ENCODE peak calls at places on chromosomes 6 and 20, in eight cellular contexts. One of them, this sample, is unnamed.

GRCh38 chr6:11093065-11093590 is 506 bp upstream of the SMIM13 start:
- DNase-seq in kidney epithelial cell: no peak
- DNase-seq in NCI-H1694: no peak
- DNase-seq in activated CD8-positive, alpha-beta T cell treated with anti-CD3 and anti-CD28 coated beads, Interleukin-2, amount 10 ng/mL, durations not matched to agents 7 days and 5 days: peak
- DNase-seq in NCI-H345: no peak
- DNase-seq in fibroblast of the conjunctiva: peak
- DNase-seq in ureter: no peak
- DNase-seq in activated CD4-positive, alpha-beta T cell treated with anti-CD3 and anti-CD28 coated beads for 1 hour: no peak
- DNase-seq in this sample: no peak

GRCh38 chr20:4090756-4091331 is 75.5 kb upstream of the RNF24 start:
- DNase-seq in kidney epithelial cell: no peak
- DNase-seq in NCI-H1694: no peak
- DNase-seq in activated CD8-positive, alpha-beta T cell treated with anti-CD3 and anti-CD28 coated beads, Interleukin-2, amount 10 ng/mL, durations not matched to agents 7 days and 5 days: no peak
- DNase-seq in NCI-H345: no peak
- DNase-seq in fibroblast of the conjunctiva: no peak
- DNase-seq in ureter: no peak
- DNase-seq in activated CD4-positive, alpha-beta T cell treated with anti-CD3 and anti-CD28 coated beads for 1 hour: no peak
- DNase-seq in this sample: peak

GRCh38 chr20:53555081-53555480 is 38.6 kb downstream of the ZNF217 start:
- DNase-seq in kidney epithelial cell: no peak
- DNase-seq in NCI-H1694: no peak
- DNase-seq in activated CD8-positive, alpha-beta T cell treated with anti-CD3 and anti-CD28 coated beads, Interleukin-2, amount 10 ng/mL, durations not matched to agents 7 days and 5 days: no peak
- DNase-seq in NCI-H345: no peak
- DNase-seq in fibroblast of the conjunctiva: no peak
- DNase-seq in ureter: no peak
- DNase-seq in activated CD4-positive, alpha-beta T cell treated with anti-CD3 and anti-CD28 coated beads for 1 hour: no peak
- DNase-seq in this sample: no peak

GRCh38 chr6:135346747-135347146 is 150.8 kb downstream of the AHI1 start:
- DNase-seq in kidney epithelial cell: no peak
- DNase-seq in NCI-H1694: no peak
- DNase-seq in activated CD8-positive, alpha-beta T cell treated with anti-CD3 and anti-CD28 coated beads, Interleukin-2, amount 10 ng/mL, durations not matched to agents 7 days and 5 days: no peak
- DNase-seq in NCI-H345: no peak
- DNase-seq in fibroblast of the conjunctiva: no peak
- DNase-seq in ureter: no peak
- DNase-seq in activated CD4-positive, alpha-beta T cell treated with anti-CD3 and anti-CD28 coated beads for 1 hour: no peak
- DNase-seq in this sample: no peak

GRCh38 chr6:98880486-98880885 is 46.1 kb downstream of the POU3F2 start:
- DNase-seq in kidney epithelial cell: no peak
- DNase-seq in NCI-H1694: no peak
- DNase-seq in activated CD8-positive, alpha-beta T cell treated with anti-CD3 and anti-CD28 coated beads, Interleukin-2, amount 10 ng/mL, durations not matched to agents 7 days and 5 days: peak
- DNase-seq in NCI-H345: no peak
- DNase-seq in fibroblast of the conjunctiva: no peak
- DNase-seq in ureter: no peak
- DNase-seq in activated CD4-positive, alpha-beta T cell treated with anti-CD3 and anti-CD28 coated beads for 1 hour: no peak
- DNase-seq in this sample: no peak

GRCh38 chr20:4325548-4326187 is 310.3 kb upstream of the RNF24 start:
- DNase-seq in kidney epithelial cell: no peak
- DNase-seq in NCI-H1694: no peak
- DNase-seq in activated CD8-positive, alpha-beta T cell treated with anti-CD3 and anti-CD28 coated beads, Interleukin-2, amount 10 ng/mL, durations not matched to agents 7 days and 5 days: no peak
- DNase-seq in NCI-H345: no peak
- DNase-seq in fibroblast of the conjunctiva: no peak
- DNase-seq in ureter: no peak
- DNase-seq in activated CD4-positive, alpha-beta T cell treated with anti-CD3 and anti-CD28 coated beads for 1 hour: no peak
- DNase-seq in this sample: no peak

GRCh38 chr6:118146584-118146983 is 239.5 kb downstream of the SLC35F1 start:
- DNase-seq in kidney epithelial cell: no peak
- DNase-seq in NCI-H1694: no peak
- DNase-seq in activated CD8-positive, alpha-beta T cell treated with anti-CD3 and anti-CD28 coated beads, Interleukin-2, amount 10 ng/mL, durations not matched to agents 7 days and 5 days: no peak
- DNase-seq in NCI-H345: no peak
- DNase-seq in fibroblast of the conjunctiva: no peak
- DNase-seq in ureter: no peak
- DNase-seq in activated CD4-positive, alpha-beta T cell treated with anti-CD3 and anti-CD28 coated beads for 1 hour: no peak
- DNase-seq in this sample: no peak

GRCh38 chr20:826695-827323 is 6.7 kb upstream of the FAM110A start:
- DNase-seq in kidney epithelial cell: no peak
- DNase-seq in NCI-H1694: no peak
- DNase-seq in activated CD8-positive, alpha-beta T cell treated with anti-CD3 and anti-CD28 coated beads, Interleukin-2, amount 10 ng/mL, durations not matched to agents 7 days and 5 days: no peak
- DNase-seq in NCI-H345: no peak
- DNase-seq in fibroblast of the conjunctiva: no peak
- DNase-seq in ureter: peak
- DNase-seq in activated CD4-positive, alpha-beta T cell treated with anti-CD3 and anti-CD28 coated beads for 1 hour: no peak
- DNase-seq in this sample: peak

GRCh38 chr6:69948479-69949114 is 82.2 kb downstream of the COL19A1 start:
- DNase-seq in kidney epithelial cell: no peak
- DNase-seq in NCI-H1694: no peak
- DNase-seq in activated CD8-positive, alpha-beta T cell treated with anti-CD3 and anti-CD28 coated beads, Interleukin-2, amount 10 ng/mL, durations not matched to agents 7 days and 5 days: no peak
- DNase-seq in NCI-H345: no peak
- DNase-seq in fibroblast of the conjunctiva: no peak
- DNase-seq in ureter: no peak
- DNase-seq in activated CD4-positive, alpha-beta T cell treated with anti-CD3 and anti-CD28 coated beads for 1 hour: no peak
- DNase-seq in this sample: no peak

GRCh38 chr20:59141818-59142581 is 21.6 kb upstream of the ZNF831 start:
- DNase-seq in kidney epithelial cell: no peak
- DNase-seq in NCI-H1694: no peak
- DNase-seq in activated CD8-positive, alpha-beta T cell treated with anti-CD3 and anti-CD28 coated beads, Interleukin-2, amount 10 ng/mL, durations not matched to agents 7 days and 5 days: peak
- DNase-seq in NCI-H345: no peak
- DNase-seq in fibroblast of the conjunctiva: no peak
- DNase-seq in ureter: no peak
- DNase-seq in activated CD4-positive, alpha-beta T cell treated with anti-CD3 and anti-CD28 coated beads for 1 hour: no peak
- DNase-seq in this sample: no peak

GRCh38 chr20:21436186-21436585 is 38.9 kb upstream of the NKX2-4 start:
- DNase-seq in kidney epithelial cell: peak
- DNase-seq in NCI-H1694: no peak
- DNase-seq in activated CD8-positive, alpha-beta T cell treated with anti-CD3 and anti-CD28 coated beads, Interleukin-2, amount 10 ng/mL, durations not matched to agents 7 days and 5 days: no peak
- DNase-seq in NCI-H345: no peak
- DNase-seq in fibroblast of the conjunctiva: peak
- DNase-seq in ureter: no peak
- DNase-seq in activated CD4-positive, alpha-beta T cell treated with anti-CD3 and anti-CD28 coated beads for 1 hour: no peak
- DNase-seq in this sample: no peak

GRCh38 chr6:92122746-92123145 is 1296.6 kb downstream of the EPHA7 start:
- DNase-seq in kidney epithelial cell: no peak
- DNase-seq in NCI-H1694: peak
- DNase-seq in activated CD8-positive, alpha-beta T cell treated with anti-CD3 and anti-CD28 coated beads, Interleukin-2, amount 10 ng/mL, durations not matched to agents 7 days and 5 days: no peak
- DNase-seq in NCI-H345: peak
- DNase-seq in fibroblast of the conjunctiva: no peak
- DNase-seq in ureter: no peak
- DNase-seq in activated CD4-positive, alpha-beta T cell treated with anti-CD3 and anti-CD28 coated beads for 1 hour: no peak
- DNase-seq in this sample: no peak

GRCh38 chr6:97136644-97137358 is 146.2 kb downstream of the MMS22L start:
- DNase-seq in kidney epithelial cell: no peak
- DNase-seq in NCI-H1694: no peak
- DNase-seq in activated CD8-positive, alpha-beta T cell treated with anti-CD3 and anti-CD28 coated beads, Interleukin-2, amount 10 ng/mL, durations not matched to agents 7 days and 5 days: no peak
- DNase-seq in NCI-H345: no peak
- DNase-seq in fibroblast of the conjunctiva: no peak
- DNase-seq in ureter: no peak
- DNase-seq in activated CD4-positive, alpha-beta T cell treated with anti-CD3 and anti-CD28 coated beads for 1 hour: no peak
- DNase-seq in this sample: no peak

GRCh38 chr6:159788276-159788675 is 1.1 kb downstream of the TCP1 start:
- DNase-seq in kidney epithelial cell: no peak
- DNase-seq in NCI-H1694: no peak
- DNase-seq in activated CD8-positive, alpha-beta T cell treated with anti-CD3 and anti-CD28 coated beads, Interleukin-2, amount 10 ng/mL, durations not matched to agents 7 days and 5 days: peak
- DNase-seq in NCI-H345: no peak
- DNase-seq in fibroblast of the conjunctiva: no peak
- DNase-seq in ureter: no peak
- DNase-seq in activated CD4-positive, alpha-beta T cell treated with anti-CD3 and anti-CD28 coated beads for 1 hour: no peak
- DNase-seq in this sample: no peak

GRCh38 chr6:70884074-70884983 is 72.5 kb downstream of the B3GAT2 start:
- DNase-seq in kidney epithelial cell: no peak
- DNase-seq in NCI-H1694: peak
- DNase-seq in activated CD8-positive, alpha-beta T cell treated with anti-CD3 and anti-CD28 coated beads, Interleukin-2, amount 10 ng/mL, durations not matched to agents 7 days and 5 days: peak
- DNase-seq in NCI-H345: peak
- DNase-seq in fibroblast of the conjunctiva: peak
- DNase-seq in ureter: peak
- DNase-seq in activated CD4-positive, alpha-beta T cell treated with anti-CD3 and anti-CD28 coated beads for 1 hour: peak
- DNase-seq in this sample: no peak

GRCh38 chr6:39387785-39388184 is 65.3 kb upstream of the KCNK16 start:
- DNase-seq in kidney epithelial cell: no peak
- DNase-seq in NCI-H1694: no peak
- DNase-seq in activated CD8-positive, alpha-beta T cell treated with anti-CD3 and anti-CD28 coated beads, Interleukin-2, amount 10 ng/mL, durations not matched to agents 7 days and 5 days: no peak
- DNase-seq in NCI-H345: no peak
- DNase-seq in fibroblast of the conjunctiva: no peak
- DNase-seq in ureter: no peak
- DNase-seq in activated CD4-positive, alpha-beta T cell treated with anti-CD3 and anti-CD28 coated beads for 1 hour: no peak
- DNase-seq in this sample: no peak

GRCh38 chr6:109024368-109024767 is 70.3 kb downstream of the SESN1 start:
- DNase-seq in kidney epithelial cell: no peak
- DNase-seq in NCI-H1694: no peak
- DNase-seq in activated CD8-positive, alpha-beta T cell treated with anti-CD3 and anti-CD28 coated beads, Interleukin-2, amount 10 ng/mL, durations not matched to agents 7 days and 5 days: no peak
- DNase-seq in NCI-H345: no peak
- DNase-seq in fibroblast of the conjunctiva: no peak
- DNase-seq in ureter: no peak
- DNase-seq in activated CD4-positive, alpha-beta T cell treated with anti-CD3 and anti-CD28 coated beads for 1 hour: no peak
- DNase-seq in this sample: no peak

GRCh38 chr20:35320396-35321126 is 28.3 kb upstream of the FAM83C start:
- DNase-seq in kidney epithelial cell: peak
- DNase-seq in NCI-H1694: no peak
- DNase-seq in activated CD8-positive, alpha-beta T cell treated with anti-CD3 and anti-CD28 coated beads, Interleukin-2, amount 10 ng/mL, durations not matched to agents 7 days and 5 days: no peak
- DNase-seq in NCI-H345: no peak
- DNase-seq in fibroblast of the conjunctiva: no peak
- DNase-seq in ureter: no peak
- DNase-seq in activated CD4-positive, alpha-beta T cell treated with anti-CD3 and anti-CD28 coated beads for 1 hour: no peak
- DNase-seq in this sample: no peak

GRCh38 chr20:3165473-3166337 is 6.0 kb upstream of the FASTKD5 start:
- DNase-seq in kidney epithelial cell: no peak
- DNase-seq in NCI-H1694: no peak
- DNase-seq in activated CD8-positive, alpha-beta T cell treated with anti-CD3 and anti-CD28 coated beads, Interleukin-2, amount 10 ng/mL, durations not matched to agents 7 days and 5 days: no peak
- DNase-seq in NCI-H345: peak
- DNase-seq in fibroblast of the conjunctiva: no peak
- DNase-seq in ureter: peak
- DNase-seq in activated CD4-positive, alpha-beta T cell treated with anti-CD3 and anti-CD28 coated beads for 1 hour: no peak
- DNase-seq in this sample: no peak

GRCh38 chr6:112233864-112234263 is 20.5 kb downstream of the LAMA4 start:
- DNase-seq in kidney epithelial cell: no peak
- DNase-seq in NCI-H1694: no peak
- DNase-seq in activated CD8-positive, alpha-beta T cell treated with anti-CD3 and anti-CD28 coated beads, Interleukin-2, amount 10 ng/mL, durations not matched to agents 7 days and 5 days: no peak
- DNase-seq in NCI-H345: no peak
- DNase-seq in fibroblast of the conjunctiva: peak
- DNase-seq in ureter: no peak
- DNase-seq in activated CD4-positive, alpha-beta T cell treated with anti-CD3 and anti-CD28 coated beads for 1 hour: no peak
- DNase-seq in this sample: no peak

GRCh38 chr6:40378071-40378724 is 209.0 kb downstream of the LRFN2 start:
- DNase-seq in kidney epithelial cell: no peak
- DNase-seq in NCI-H1694: no peak
- DNase-seq in activated CD8-positive, alpha-beta T cell treated with anti-CD3 and anti-CD28 coated beads, Interleukin-2, amount 10 ng/mL, durations not matched to agents 7 days and 5 days: peak
- DNase-seq in NCI-H345: no peak
- DNase-seq in fibroblast of the conjunctiva: no peak
- DNase-seq in ureter: peak
- DNase-seq in activated CD4-positive, alpha-beta T cell treated with anti-CD3 and anti-CD28 coated beads for 1 hour: no peak
- DNase-seq in this sample: no peak

GRCh38 chr6:161422710-161423109 is 148.8 kb upstream of the AGPAT4 start:
- DNase-seq in kidney epithelial cell: no peak
- DNase-seq in NCI-H1694: no peak
- DNase-seq in activated CD8-positive, alpha-beta T cell treated with anti-CD3 and anti-CD28 coated beads, Interleukin-2, amount 10 ng/mL, durations not matched to agents 7 days and 5 days: no peak
- DNase-seq in NCI-H345: no peak
- DNase-seq in fibroblast of the conjunctiva: no peak
- DNase-seq in ureter: no peak
- DNase-seq in activated CD4-positive, alpha-beta T cell treated with anti-CD3 and anti-CD28 coated beads for 1 hour: no peak
- DNase-seq in this sample: no peak

GRCh38 chr6:8859501-8859900 is 424.2 kb upstream of the SLC35B3 start:
- DNase-seq in kidney epithelial cell: no peak
- DNase-seq in NCI-H1694: no peak
- DNase-seq in activated CD8-positive, alpha-beta T cell treated with anti-CD3 and anti-CD28 coated beads, Interleukin-2, amount 10 ng/mL, durations not matched to agents 7 days and 5 days: no peak
- DNase-seq in NCI-H345: no peak
- DNase-seq in fibroblast of the conjunctiva: no peak
- DNase-seq in ureter: no peak
- DNase-seq in activated CD4-positive, alpha-beta T cell treated with anti-CD3 and anti-CD28 coated beads for 1 hour: no peak
- DNase-seq in this sample: no peak

GRCh38 chr20:3797592-3798404 is 1.7 kb downstream of the CDC25B start:
- DNase-seq in kidney epithelial cell: no peak
- DNase-seq in NCI-H1694: no peak
- DNase-seq in activated CD8-positive, alpha-beta T cell treated with anti-CD3 and anti-CD28 coated beads, Interleukin-2, amount 10 ng/mL, durations not matched to agents 7 days and 5 days: peak
- DNase-seq in NCI-H345: no peak
- DNase-seq in fibroblast of the conjunctiva: no peak
- DNase-seq in ureter: peak
- DNase-seq in activated CD4-positive, alpha-beta T cell treated with anti-CD3 and anti-CD28 coated beads for 1 hour: no peak
- DNase-seq in this sample: no peak

GRCh38 chr6:130933712-130934200 is 106.5 kb downstream of the SMLR1 start:
- DNase-seq in kidney epithelial cell: no peak
- DNase-seq in NCI-H1694: no peak
- DNase-seq in activated CD8-positive, alpha-beta T cell treated with anti-CD3 and anti-CD28 coated beads, Interleukin-2, amount 10 ng/mL, durations not matched to agents 7 days and 5 days: no peak
- DNase-seq in NCI-H345: no peak
- DNase-seq in fibroblast of the conjunctiva: no peak
- DNase-seq in ureter: peak
- DNase-seq in activated CD4-positive, alpha-beta T cell treated with anti-CD3 and anti-CD28 coated beads for 1 hour: no peak
- DNase-seq in this sample: no peak

GRCh38 chr20:61280217-61280980 is 28.3 kb downstream of the CDH4 start:
- DNase-seq in kidney epithelial cell: no peak
- DNase-seq in NCI-H1694: no peak
- DNase-seq in activated CD8-positive, alpha-beta T cell treated with anti-CD3 and anti-CD28 coated beads, Interleukin-2, amount 10 ng/mL, durations not matched to agents 7 days and 5 days: no peak
- DNase-seq in NCI-H345: no peak
- DNase-seq in fibroblast of the conjunctiva: no peak
- DNase-seq in ureter: no peak
- DNase-seq in activated CD4-positive, alpha-beta T cell treated with anti-CD3 and anti-CD28 coated beads for 1 hour: no peak
- DNase-seq in this sample: no peak

GRCh38 chr6:16572943-16573342 is 188.3 kb downstream of the ATXN1 start:
- DNase-seq in kidney epithelial cell: no peak
- DNase-seq in NCI-H1694: no peak
- DNase-seq in activated CD8-positive, alpha-beta T cell treated with anti-CD3 and anti-CD28 coated beads, Interleukin-2, amount 10 ng/mL, durations not matched to agents 7 days and 5 days: no peak
- DNase-seq in NCI-H345: no peak
- DNase-seq in fibroblast of the conjunctiva: no peak
- DNase-seq in ureter: no peak
- DNase-seq in activated CD4-positive, alpha-beta T cell treated with anti-CD3 and anti-CD28 coated beads for 1 hour: no peak
- DNase-seq in this sample: no peak

GRCh38 chr20:10641893-10642292 is 31.9 kb downstream of the JAG1 start:
- DNase-seq in kidney epithelial cell: no peak
- DNase-seq in NCI-H1694: no peak
- DNase-seq in activated CD8-positive, alpha-beta T cell treated with anti-CD3 and anti-CD28 coated beads, Interleukin-2, amount 10 ng/mL, durations not matched to agents 7 days and 5 days: no peak
- DNase-seq in NCI-H345: no peak
- DNase-seq in fibroblast of the conjunctiva: no peak
- DNase-seq in ureter: no peak
- DNase-seq in activated CD4-positive, alpha-beta T cell treated with anti-CD3 and anti-CD28 coated beads for 1 hour: no peak
- DNase-seq in this sample: no peak

GRCh38 chr6:120844084-120844483 is 490.2 kb downstream of the TBC1D32 start:
- DNase-seq in kidney epithelial cell: no peak
- DNase-seq in NCI-H1694: no peak
- DNase-seq in activated CD8-positive, alpha-beta T cell treated with anti-CD3 and anti-CD28 coated beads, Interleukin-2, amount 10 ng/mL, durations not matched to agents 7 days and 5 days: no peak
- DNase-seq in NCI-H345: no peak
- DNase-seq in fibroblast of the conjunctiva: no peak
- DNase-seq in ureter: no peak
- DNase-seq in activated CD4-positive, alpha-beta T cell treated with anti-CD3 and anti-CD28 coated beads for 1 hour: no peak
- DNase-seq in this sample: no peak

GRCh38 chr20:37728635-37728983 is 34.8 kb downstream of the CTNNBL1 start:
- DNase-seq in kidney epithelial cell: no peak
- DNase-seq in NCI-H1694: no peak
- DNase-seq in activated CD8-positive, alpha-beta T cell treated with anti-CD3 and anti-CD28 coated beads, Interleukin-2, amount 10 ng/mL, durations not matched to agents 7 days and 5 days: no peak
- DNase-seq in NCI-H345: no peak
- DNase-seq in fibroblast of the conjunctiva: no peak
- DNase-seq in ureter: no peak
- DNase-seq in activated CD4-positive, alpha-beta T cell treated with anti-CD3 and anti-CD28 coated beads for 1 hour: no peak
- DNase-seq in this sample: no peak

GRCh38 chr20:58722877-58723627 is 30.5 kb downstream of the NPEPL1 start:
- DNase-seq in kidney epithelial cell: no peak
- DNase-seq in NCI-H1694: no peak
- DNase-seq in activated CD8-positive, alpha-beta T cell treated with anti-CD3 and anti-CD28 coated beads, Interleukin-2, amount 10 ng/mL, durations not matched to agents 7 days and 5 days: peak
- DNase-seq in NCI-H345: no peak
- DNase-seq in fibroblast of the conjunctiva: no peak
- DNase-seq in ureter: peak
- DNase-seq in activated CD4-positive, alpha-beta T cell treated with anti-CD3 and anti-CD28 coated beads for 1 hour: no peak
- DNase-seq in this sample: peak

GRCh38 chr6:79525272-79526100 is 11.7 kb downstream of the LCA5 start:
- DNase-seq in kidney epithelial cell: peak
- DNase-seq in NCI-H1694: no peak
- DNase-seq in activated CD8-positive, alpha-beta T cell treated with anti-CD3 and anti-CD28 coated beads, Interleukin-2, amount 10 ng/mL, durations not matched to agents 7 days and 5 days: no peak
- DNase-seq in NCI-H345: no peak
- DNase-seq in fibroblast of the conjunctiva: no peak
- DNase-seq in ureter: no peak
- DNase-seq in activated CD4-positive, alpha-beta T cell treated with anti-CD3 and anti-CD28 coated beads for 1 hour: no peak
- DNase-seq in this sample: no peak

GRCh38 chr6:143100429-143100828 is 39.7 kb downstream of the AIG1 start:
- DNase-seq in kidney epithelial cell: no peak
- DNase-seq in NCI-H1694: no peak
- DNase-seq in activated CD8-positive, alpha-beta T cell treated with anti-CD3 and anti-CD28 coated beads, Interleukin-2, amount 10 ng/mL, durations not matched to agents 7 days and 5 days: no peak
- DNase-seq in NCI-H345: no peak
- DNase-seq in fibroblast of the conjunctiva: no peak
- DNase-seq in ureter: no peak
- DNase-seq in activated CD4-positive, alpha-beta T cell treated with anti-CD3 and anti-CD28 coated beads for 1 hour: no peak
- DNase-seq in this sample: no peak

GRCh38 chr20:461254-462198 is 807 bp downstream of the TBC1D20 start:
- DNase-seq in kidney epithelial cell: no peak
- DNase-seq in NCI-H1694: no peak
- DNase-seq in activated CD8-positive, alpha-beta T cell treated with anti-CD3 and anti-CD28 coated beads, Interleukin-2, amount 10 ng/mL, durations not matched to agents 7 days and 5 days: peak
- DNase-seq in NCI-H345: peak
- DNase-seq in fibroblast of the conjunctiva: no peak
- DNase-seq in ureter: peak
- DNase-seq in activated CD4-positive, alpha-beta T cell treated with anti-CD3 and anti-CD28 coated beads for 1 hour: peak
- DNase-seq in this sample: peak

This sample was measured in type B pancreatic cell.